ENCODE peak calls at places on chromosomes 11 and 22, in seven cellular contexts. B is lung, U is thoracic aorta, G is fibroblast of the aortic adventitia, V is uterus, I is colonic mucosa, P is fibroblast of mammary gland. S is an unnamed sample.
A peak's percentile ranks its signal among the peaks of the same experiment; 100 is the strongest.

GRCh38 chr11:44416776-44417175 is 106.8 kb upstream of the ALX4 start:
- DNase-seq in B (no peak), U (no peak), G (no peak), V (no peak), I (no peak), P (peak; percentile 73), S (no peak)

GRCh38 chr22:25064894-25065560 is 112.5 kb downstream of the KIAA1671 start:
- DNase-seq in B (no peak), U (no peak), G (peak; percentile 24), V (no peak), I (no peak), P (no peak), S (no peak)

GRCh38 chr11:70210516-70210915 is 7.4 kb downstream of the FADD start:
- DNase-seq in B (no peak), U (no peak), G (peak; percentile 23), V (no peak), I (no peak), P (peak; percentile 82), S (peak; percentile 6)

GRCh38 chr11:57874981-57875380 is 113.4 kb downstream of the CTNND1 start:
- DNase-seq in B (no peak), U (no peak), G (no peak), V (no peak), I (no peak), P (no peak), S (no peak)

GRCh38 chr11:116532066-116532465 is 240.7 kb downstream of the BUD13 start:
- DNase-seq in B (no peak), U (no peak), G (no peak), V (no peak), I (no peak), P (no peak), S (no peak)

GRCh38 chr11:123567466-123567865 is 87.0 kb downstream of the SCN3B start:
- DNase-seq in B (no peak), U (no peak), G (no peak), V (no peak), I (no peak), P (no peak), S (no peak)

GRCh38 chr11:10211470-10211869 is 82.5 kb downstream of the SBF2 start:
- DNase-seq in B (no peak), U (no peak), G (no peak), V (no peak), I (no peak), P (peak; percentile 28), S (no peak)

GRCh38 chr11:45409587-45409986 is 123.4 kb upstream of the SYT13 start:
- DNase-seq in B (no peak), U (no peak), G (no peak), V (no peak), I (no peak), P (peak; percentile 21), S (no peak)

GRCh38 chr11:102846292-102846691 is 2.9 kb upstream of the MMP3 start:
- DNase-seq in B (no peak), U (no peak), G (peak; percentile 37), V (no peak), I (no peak), P (peak; percentile 17), S (no peak)

GRCh38 chr22:46275455-46276129 is 7.8 kb downstream of the TTC38 start:
- DNase-seq in B (no peak), U (no peak), G (no peak), V (no peak), I (no peak), P (no peak), S (no peak)

GRCh38 chr11:18209058-18209457 is 27.5 kb downstream of the SAA4 start:
- DNase-seq in B (no peak), U (no peak), G (no peak), V (no peak), I (no peak), P (no peak), S (peak; percentile 92)

GRCh38 chr11:21588754-21589153 is 604.1 kb upstream of the ANO5 start:
- DNase-seq in B (no peak), U (no peak), G (no peak), V (no peak), I (no peak), P (no peak), S (no peak)

GRCh38 chr22:32722441-32722840 is 79.1 kb upstream of the TIMP3 start:
- DNase-seq in B (no peak), U (no peak), G (peak; percentile 9), V (no peak), I (no peak), P (no peak), S (no peak)

GRCh38 chr22:37154925-37155712 is 5.4 kb upstream of the IL2RB start:
- DNase-seq in B (no peak), U (no peak), G (no peak), V (no peak), I (no peak), P (peak; percentile 16), S (no peak)

GRCh38 chr11:8317164-8317563 is 53.5 kb upstream of the LMO1 start:
- DNase-seq in B (no peak), U (no peak), G (peak; percentile 19), V (peak; percentile 32), I (no peak), P (peak; percentile 80), S (no peak)

GRCh38 chr11:115660072-115660805 is 156.0 kb upstream of the CADM1 start:
- DNase-seq in B (no peak), U (no peak), G (no peak), V (no peak), I (no peak), P (no peak), S (no peak)

GRCh38 chr11:26507229-26507628 is 64.8 kb downstream of the MUC15 start:
- DNase-seq in B (no peak), U (no peak), G (no peak), V (no peak), I (no peak), P (no peak), S (no peak)

GRCh38 chr22:22593964-22594656 is 35.0 kb upstream of the PRAME start:
- DNase-seq in B (peak; percentile 40), U (no peak), G (peak; percentile 59), V (peak; percentile 17), I (peak; percentile 32), P (peak; percentile 62), S (no peak)

GRCh38 chr11:7197469-7197868 is 54.2 kb upstream of the SYT9 start:
- DNase-seq in B (no peak), U (no peak), G (no peak), V (no peak), I (no peak), P (no peak), S (no peak)
- TF ChIP-seq CTCF in B (no peak), U (no peak), G (no peak), V (no peak), I (no peak), P (no peak), S (no peak)

DNA sequence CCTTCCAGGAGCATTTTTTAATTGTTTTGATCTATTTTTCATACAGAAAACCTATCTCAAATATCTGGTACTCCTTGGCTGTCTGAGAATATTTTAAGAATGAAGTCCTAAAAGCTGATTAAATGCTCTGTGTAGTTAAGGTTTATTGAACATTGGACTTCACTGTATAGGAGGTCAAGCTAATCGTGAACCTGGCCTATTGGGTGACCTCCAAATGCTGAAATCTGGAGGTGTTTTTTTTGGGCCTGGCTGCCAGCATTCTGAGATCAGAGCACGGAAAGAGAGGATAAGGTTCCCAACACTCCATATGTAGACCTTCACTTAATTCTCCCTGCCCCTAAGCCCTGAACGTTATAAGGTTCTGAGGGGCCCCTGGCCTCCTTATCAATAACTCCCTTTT is 8.3 kb downstream of the IL17RA start:
- DNase-seq in B (no peak), U (no peak), G (no peak), V (no peak), I (no peak), P (no peak), S (no peak)
- TF ChIP-seq CTCF in B (no peak), U (no peak), G (no peak), V (no peak), I (no peak), P (no peak), S (no peak)

DNA sequence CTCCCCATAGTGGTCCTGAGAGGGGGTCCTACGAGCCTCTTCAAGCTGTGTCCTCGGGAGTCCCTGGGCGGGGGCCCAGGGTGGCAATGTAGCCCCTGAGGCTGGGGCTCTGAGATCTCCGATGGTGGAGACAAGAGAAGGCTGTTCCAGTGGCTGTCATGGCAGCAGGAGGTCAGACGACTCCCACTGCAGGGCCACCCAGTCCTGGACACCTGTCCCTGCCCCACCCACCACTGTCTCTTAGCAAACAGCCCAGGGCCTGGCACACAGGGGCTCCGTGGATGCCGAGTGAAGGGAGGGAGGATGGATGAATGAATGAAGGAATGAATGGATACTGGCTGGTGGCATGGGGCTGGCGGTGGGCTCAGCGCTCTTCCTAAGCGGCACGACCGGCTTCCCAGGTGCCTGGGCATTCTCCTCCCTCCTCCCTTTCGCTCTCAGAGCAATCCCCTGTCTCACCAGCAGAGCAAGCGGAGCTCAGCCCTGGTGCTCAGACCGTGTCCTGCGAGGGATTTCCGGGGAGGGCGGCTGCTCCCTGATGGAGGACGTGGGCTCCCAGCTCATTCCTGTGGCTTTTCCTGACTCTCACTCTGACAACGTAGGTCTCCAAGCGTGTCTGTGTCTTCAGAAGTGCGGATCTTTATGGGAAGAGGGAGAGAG is 1272.7 kb downstream of the BRD1 start:
- DNase-seq in B (no peak), U (no peak), G (no peak), V (no peak), I (no peak), P (no peak), S (no peak)
- TF ChIP-seq CTCF in B (no peak), U (no peak), G (no peak), V (no peak), I (no peak), P (no peak), S (peak; percentile 22)

GRCh38 chr11:134275188-134275533 is 1.0 kb upstream of the GLB1L3 start:
- DNase-seq in B (no peak), U (no peak), G (no peak), V (no peak), I (no peak), P (no peak), S (no peak)

GRCh38 chr11:134277176-134278001 is 1.2 kb downstream of the GLB1L3 start:
- DNase-seq in B (no peak), U (no peak), G (no peak), V (no peak), I (no peak), P (no peak), S (no peak)

GRCh38 chr11:134273317-134273712 is 2.9 kb upstream of the GLB1L3 start:
- DNase-seq in B (no peak), U (no peak), G (no peak), V (no peak), I (no peak), P (no peak), S (no peak)

GRCh38 chr11:134276396-134277175 is 407 bp downstream of the GLB1L3 start:
- DNase-seq in B (no peak), U (no peak), G (no peak), V (no peak), I (no peak), P (no peak), S (no peak)

GRCh38 chr11:134275534-134276395 is at the start of gene GLB1L3:
- DNase-seq in B (no peak), U (no peak), G (peak; percentile 8), V (peak; percentile 24), I (no peak), P (no peak), S (no peak)
- TF ChIP-seq CTCF in B (no peak), U (no peak), G (peak; percentile 38), V (peak; percentile 14), I (no peak), P (peak; percentile 11), S (peak; percentile 63)